ENCODE peak calls at places on chromosomes 4 and X, in four cellular contexts. K is stomach, E is tibial artery, B is fibroblast of lung. A is an unnamed sample.
A peak's percentile ranks its signal among the peaks of the same experiment; 100 is the strongest.

GRCh38 chrX:118675966-118676349 is 51.4 kb upstream of the IL13RA1 start:
- DNase-seq in B (no peak), K (no peak), E (no peak), A (no peak)

GRCh38 chrX:123920065-123920785 is 41.3 kb upstream of the STAG2 start:
- DNase-seq in K (no peak), B (peak; percentile 92), E (no peak), A (peak; percentile 52)

GRCh38 chrX:68693481-68694410 is 46.3 kb downstream of the STARD8 start:
- DNase-seq in B (peak; percentile 71), E (peak; percentile 83), K (peak; percentile 56), A (no peak)

GRCh38 chr4:139562067-139562684 is 6.2 kb upstream of the SETD7 start:
- DNase-seq in B (no peak), K (no peak), E (no peak), A (no peak)

GRCh38 chr4:107318078-107318477 is 282.0 kb upstream of the DKK2 start:
- DNase-seq in K (no peak), E (no peak), B (peak; percentile 24), A (no peak)

GRCh38 chr4:18100657-18101056 is 79.1 kb upstream of the LCORL start:
- DNase-seq in B (no peak), K (no peak), E (no peak), A (no peak)

GRCh38 chr4:154332681-154333421 is 158.7 kb downstream of the DCHS2 start:
- DNase-seq in B (peak; percentile 0), K (no peak), E (no peak), A (no peak)

GRCh38 chr4:185542626-185543336 is 7.5 kb upstream of the PDLIM3 start:
- DNase-seq in B (peak; percentile 56), E (peak; percentile 78), K (peak; percentile 34), A (peak; percentile 43)

GRCh38 chr4:124191329-124191728 is 521.2 kb downstream of the ANKRD50 start:
- DNase-seq in E (no peak), K (no peak), B (no peak), A (no peak)

GRCh38 chr4:84751707-84752106 is 168.8 kb downstream of the CDS1 start:
- DNase-seq in K (no peak), E (no peak), B (no peak), A (no peak)

GRCh38 chrX:15903186-15903681 is 48.6 kb upstream of the AP1S2 start:
- DNase-seq in B (no peak), E (no peak), K (no peak), A (no peak)

GRCh38 chr4:135485371-135485770 is 1283.8 kb upstream of the PABPC4L start:
- DNase-seq in E (no peak), B (peak; percentile 64), K (no peak), A (no peak)

GRCh38 chr4:3484057-3484973 is 21.2 kb downstream of the DOK7 start:
- DNase-seq in E (peak; percentile 95), K (peak; percentile 81), B (no peak), A (no peak)

GRCh38 chr4:99824070-99824599 is 7.5 kb downstream of the DAPP1 start:
- DNase-seq in B (no peak), K (no peak), E (no peak), A (no peak)

GRCh38 chr4:6281436-6282144 is 11.9 kb downstream of the WFS1 start:
- DNase-seq in B (no peak), K (no peak), E (peak; percentile 92), A (no peak)

GRCh38 chrX:20224814-20225487 is 41.8 kb downstream of the RPS6KA3 start:
- DNase-seq in K (no peak), B (peak; percentile 79), E (no peak), A (no peak)

GRCh38 chr4:100014616-100015015 is 64.5 kb upstream of the H2AZ1 start:
- DNase-seq in B (no peak), E (no peak), K (no peak), A (no peak)

GRCh38 chr4:3442959-3443749 is 1.4 kb downstream of the HGFAC start:
- DNase-seq in K (peak; percentile 52), E (no peak), B (no peak), A (no peak)

GRCh38 chrX:156001001-156001666 is 3.6 kb downstream of the IL9R start:
- DNase-seq in B (no peak), E (no peak), K (no peak), A (no peak)

GRCh38 chrX:29869837-29870236 is 345.5 kb upstream of the MAGEB2 start:
- DNase-seq in K (no peak), E (no peak), B (no peak), A (no peak)

GRCh38 chr4:155602351-155603140 is 64.1 kb upstream of the GUCY1A1 start:
- DNase-seq in E (no peak), B (no peak), K (no peak), A (no peak)

GRCh38 chrX:41300758-41301437 is 33.1 kb upstream of the DDX3X start:
- DNase-seq in K (no peak), E (no peak), B (peak; percentile 50), A (no peak)
- H3K27ac ChIP-seq in K (no peak overlapping the region), E (no peak overlapping the region), B (peak overlapping the region; percentile 61), A (peak overlapping the region; percentile 73)

GRCh38 chrX:103571121-103571520 is 14.2 kb upstream of the TCEAL4 start:
- DNase-seq in E (no peak), B (no peak), K (no peak), A (no peak)

GRCh38 chrX:103565752-103566151 is 19.6 kb upstream of the TCEAL4 start:
- DNase-seq in K (no peak), B (peak; percentile 81), E (no peak), A (peak; percentile 6)

GRCh38 chrX:103562801-103563200 is 22.5 kb upstream of the TCEAL4 start:
- DNase-seq in K (no peak), E (no peak), B (no peak), A (no peak)

GRCh38 chrX:103565197-103565596 is 20.1 kb upstream of the TCEAL4 start:
- DNase-seq in B (no peak), K (no peak), E (no peak), A (no peak)
- H3K4me3 ChIP-seq in B (no peak overlapping the region), K (no peak overlapping the region), E (no peak overlapping the region), A (no peak overlapping the region)

DNA sequence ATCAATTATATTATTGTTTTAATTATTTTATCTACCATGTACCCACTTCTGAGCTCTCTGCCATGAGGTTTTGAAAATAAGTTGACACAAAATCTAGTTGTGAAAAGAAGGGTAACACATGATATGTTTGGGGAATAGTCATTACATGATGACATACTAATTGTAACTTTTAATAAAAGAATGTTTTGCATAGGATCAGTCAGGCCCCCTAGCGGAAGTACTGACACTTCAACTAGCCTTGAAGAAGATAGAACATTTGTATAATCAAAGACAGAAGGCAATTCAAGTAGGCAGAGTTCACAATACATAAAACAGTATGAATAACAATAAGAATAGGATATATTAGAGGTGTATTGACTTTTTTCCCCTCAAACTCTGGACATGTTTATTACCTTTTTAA is 1191.0 kb upstream of the AGA start:
- DNase-seq in B (no peak), K (no peak), E (no peak), A (no peak)
- TF ChIP-seq CTCF in B (no peak), K (no peak), E (no peak), A (no peak)

GRCh38 chrX:5233830-5234229 is 994.8 kb downstream of the NLGN4X start:
- DNase-seq in E (no peak), B (no peak), K (no peak), A (no peak)
- H3K27ac ChIP-seq in E (no peak overlapping the region), B (no peak overlapping the region), K (no peak overlapping the region), A (no peak overlapping the region)

GRCh38 chr4:70734168-70734954 is 12.6 kb downstream of the RUFY3 start:
- DNase-seq in K (no peak), B (peak; percentile 60), E (no peak), A (no peak)

GRCh38 chr4:70737409-70737808 is 15.6 kb downstream of the RUFY3 start:
- DNase-seq in B (no peak), E (no peak), K (no peak), A (no peak)

GRCh38 chr4:70739496-70740337 is 18.0 kb downstream of the RUFY3 start:
- DNase-seq in K (no peak), E (no peak), B (no peak), A (no peak)

GRCh38 chr4:70737006-70737405 is 15.2 kb downstream of the RUFY3 start:
- DNase-seq in E (no peak), K (no peak), B (no peak), A (no peak)

GRCh38 chr4:70734971-70735370 is 13.2 kb downstream of the RUFY3 start:
- DNase-seq in B (no peak), K (no peak), E (no peak), A (no peak)
- H3K4me3 ChIP-seq in B (peak overlapping the region; percentile 50), K (peak overlapping the region; percentile 42), E (peak overlapping the region; percentile 32), A (no peak overlapping the region)

DNA sequence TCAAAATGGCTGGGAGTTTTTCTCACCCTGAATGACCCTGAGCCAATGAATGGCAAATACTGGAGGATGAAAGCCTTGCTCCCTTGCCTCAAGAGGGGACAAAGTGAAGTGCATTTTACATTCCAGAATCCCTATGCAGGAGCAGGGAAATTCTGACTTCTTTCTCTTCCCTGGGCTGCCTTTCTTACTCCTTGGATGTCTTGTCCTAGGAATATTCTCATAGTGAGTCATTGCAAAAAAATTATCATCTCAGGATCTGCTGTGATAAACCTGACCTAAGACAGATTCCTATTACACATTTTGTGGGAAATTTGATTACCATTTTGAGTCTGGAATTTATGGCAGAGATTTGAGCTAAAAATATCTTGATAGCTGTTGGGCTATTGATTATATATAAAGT is 199.9 kb downstream of the TMA16 start:
- DNase-seq in B (peak; percentile 89), K (no peak), E (no peak), A (peak; percentile 21)
- TF ChIP-seq CTCF in B (no peak), K (no peak), E (no peak), A (peak; percentile 13)

GRCh38 chr4:41050840-41051775 is 163.2 kb downstream of the APBB2 start:
- DNase-seq in B (no peak), K (no peak), E (no peak), A (no peak)
- H3K27ac ChIP-seq in B (no peak overlapping the region), K (peak overlapping the region; percentile 9), E (peak overlapping the region; percentile 62), A (no peak overlapping the region)

GRCh38 chr4:48112017-48112667 is 21.9 kb downstream of the TXK start:
- DNase-seq in E (no peak), B (peak; percentile 70), K (no peak), A (no peak)
- H3K4me3 ChIP-seq in E (no peak overlapping the region), B (no peak overlapping the region), K (no peak overlapping the region), A (no peak overlapping the region)

A was measured in AG04450.